ENCODE peak calls at places on chromosomes 3 and 15, in five cellular contexts. K is H7, Q is AG10803, R is HS-5, Z is ovary. J is an unnamed sample.

GRCh38 chr3:57081173-57081572 is 20.7 kb downstream of the SPATA12 start:
- DNase-seq in K (no peak), Q (no peak), R (no peak), Z (no peak), J (no peak)

GRCh38 chr3:99972380-99973104 is 141.8 kb downstream of the FILIP1L start:
- DNase-seq in K (no peak), Q (no peak), R (no peak), Z (no peak), J (no peak)

GRCh38 chr15:89556413-89557262 is 18.6 kb upstream of the TICRR start:
- DNase-seq in K (peak), Q (peak), R (no peak), Z (peak), J (peak)

GRCh38 chr3:147210676-147211075 is 195.7 kb downstream of the ZIC4 start:
- DNase-seq in K (no peak), Q (no peak), R (no peak), Z (no peak), J (no peak)

GRCh38 chr3:143503325-143503885 is 344.9 kb downstream of the SLC9A9 start:
- DNase-seq in K (no peak), Q (no peak), R (no peak), Z (no peak), J (no peak)

GRCh38 chr3:139364549-139364948 is 20.7 kb downstream of the MRPS22 start:
- DNase-seq in K (no peak), Q (no peak), R (no peak), Z (no peak), J (no peak)

GRCh38 chr3:101938262-101938847 is 89.0 kb downstream of the NFKBIZ start:
- DNase-seq in K (no peak), Q (no peak), R (no peak), Z (no peak), J (peak)

GRCh38 chr3:140198242-140198641 is 263.3 kb downstream of the CLSTN2 start:
- DNase-seq in K (no peak), Q (no peak), R (no peak), Z (no peak), J (no peak)

GRCh38 chr15:58299311-58299850 is 132.4 kb upstream of the LIPC start:
- DNase-seq in K (no peak), Q (peak), R (no peak), Z (no peak), J (no peak)

GRCh38 chr3:149435936-149436885 is 38.3 kb upstream of the TM4SF4 start:
- DNase-seq in K (no peak), Q (peak), R (no peak), Z (no peak), J (no peak)

GRCh38 chr3:52670621-52671521 is 14.8 kb downstream of the PBRM1 start:
- DNase-seq in K (no peak), Q (peak), R (peak), Z (peak), J (no peak)

GRCh38 chr3:178343433-178344038 is 192.7 kb upstream of the KCNMB2 start:
- DNase-seq in K (no peak), Q (no peak), R (no peak), Z (no peak), J (no peak)

GRCh38 chr3:146101538-146101937 is 59.4 kb downstream of the PLOD2 start:
- DNase-seq in K (no peak), Q (no peak), R (no peak), Z (no peak), J (no peak)

GRCh38 chr3:175957427-175957826 is 1098.3 kb downstream of the NAALADL2 start:
- DNase-seq in K (no peak), Q (no peak), R (no peak), Z (no peak), J (no peak)

GRCh38 chr3:183503738-183504137 is 51.8 kb downstream of the KLHL6 start:
- DNase-seq in K (peak), Q (no peak), R (no peak), Z (no peak), J (no peak)

GRCh38 chr15:80059786-80060489 is 462 bp downstream of the ZFAND6 start:
- DNase-seq in K (peak), Q (peak), R (no peak), Z (no peak), J (peak)

GRCh38 chr3:98657429-98657828 is 64.0 kb upstream of the CPOX start:
- DNase-seq in K (peak), Q (no peak), R (no peak), Z (no peak), J (no peak)

GRCh38 chr3:143658869-143659268 is 189.4 kb downstream of the SLC9A9 start:
- DNase-seq in K (no peak), Q (peak), R (no peak), Z (no peak), J (no peak)

GRCh38 chr3:120348065-120348980 is 831 bp downstream of the LRRC58 start:
- DNase-seq in K (peak), Q (peak), R (peak), Z (no peak), J (peak)

GRCh38 chr3:11569156-11569741 is 74.5 kb downstream of the VGLL4 start:
- DNase-seq in K (peak), Q (no peak), R (no peak), Z (no peak), J (no peak)

GRCh38 chr15:99435761-99436346 is 129.9 kb upstream of the MEF2A start:
- DNase-seq in K (no peak), Q (peak), R (no peak), Z (no peak), J (no peak)

GRCh38 chr15:37981781-37982180 is 47.3 kb downstream of the TMCO5A start:
- DNase-seq in K (no peak), Q (peak), R (no peak), Z (no peak), J (no peak)

GRCh38 chr15:93081399-93081798 is 7.6 kb downstream of the RGMA start:
- DNase-seq in K (no peak), Q (no peak), R (no peak), Z (no peak), J (no peak)

J was measured in naive B cell.